ENCODE peak calls at places on chromosomes 5 and 9, in four cellular contexts. One of them, this sample, is unnamed.

GRCh38 chr9:133402689-133403088 is 15.1 kb downstream of the REXO4 start:
- DNase-seq in lung: no peak
- DNase-seq in tibial nerve: no peak
- DNase-seq in ovary: no peak
- DNase-seq in this sample: no peak

GRCh38 chr9:133835273-133835901 is 97.2 kb upstream of the SARDH start:
- DNase-seq in lung: no peak
- DNase-seq in tibial nerve: no peak
- DNase-seq in ovary: no peak
- DNase-seq in this sample: no peak

GRCh38 chr5:154487541-154487940 is 9.5 kb upstream of the HAND1 start:
- DNase-seq in lung: no peak
- DNase-seq in tibial nerve: no peak
- DNase-seq in ovary: no peak
- DNase-seq in this sample: no peak

GRCh38 chr5:167918492-167919267 is 372.8 kb upstream of the WWC1 start:
- DNase-seq in lung: no peak
- DNase-seq in tibial nerve: peak
- DNase-seq in ovary: no peak
- DNase-seq in this sample: no peak

GRCh38 chr9:95516736-95517558 is at the start of gene PTCH1:
- DNase-seq in lung: no peak
- DNase-seq in tibial nerve: no peak
- DNase-seq in ovary: peak
- DNase-seq in this sample: peak

GRCh38 chr9:121839726-121840500 is 188.5 kb downstream of the DAB2IP start:
- DNase-seq in lung: no peak
- DNase-seq in tibial nerve: no peak
- DNase-seq in ovary: no peak
- DNase-seq in this sample: no peak

GRCh38 chr5:139388198-139388821 is 1.4 kb downstream of the MZB1 start:
- DNase-seq in lung: no peak
- DNase-seq in tibial nerve: no peak
- DNase-seq in ovary: peak
- DNase-seq in this sample: no peak

GRCh38 chr5:111280282-111280901 is 56.2 kb downstream of the CAMK4 start:
- DNase-seq in lung: no peak
- DNase-seq in tibial nerve: no peak
- DNase-seq in ovary: no peak
- DNase-seq in this sample: no peak

GRCh38 chr9:129400001-129400970 is 220.6 kb downstream of the C9orf50 start:
- DNase-seq in lung: no peak
- DNase-seq in tibial nerve: no peak
- DNase-seq in ovary: peak
- DNase-seq in this sample: no peak

GRCh38 chr9:134011401-134011800 is 13.9 kb upstream of the BRD3OS start:
- DNase-seq in lung: no peak
- DNase-seq in tibial nerve: no peak
- DNase-seq in ovary: no peak
- DNase-seq in this sample: no peak

GRCh38 chr5:149337746-149338145 is 7.6 kb upstream of the GRPEL2 start:
- DNase-seq in lung: no peak
- DNase-seq in tibial nerve: no peak
- DNase-seq in ovary: no peak
- DNase-seq in this sample: no peak

GRCh38 chr5:32193591-32193990 is 19.5 kb upstream of the GOLPH3 start:
- DNase-seq in lung: peak
- DNase-seq in tibial nerve: peak
- DNase-seq in ovary: peak
- DNase-seq in this sample: peak

GRCh38 chr5:1805736-1806135 is 4.5 kb downstream of the NDUFS6 start:
- DNase-seq in lung: no peak
- DNase-seq in tibial nerve: no peak
- DNase-seq in ovary: no peak
- DNase-seq in this sample: no peak

GRCh38 chr9:70260606-70261005 is 1.8 kb downstream of the SMC5 start:
- DNase-seq in lung: no peak
- DNase-seq in tibial nerve: no peak
- DNase-seq in ovary: no peak
- DNase-seq in this sample: no peak
- H3K4me3 ChIP-seq in lung: no peak
- H3K4me3 ChIP-seq in tibial nerve: no peak
- H3K4me3 ChIP-seq in ovary: peak
- H3K4me3 ChIP-seq in this sample: peak

GRCh38 chr9:132354645-132355355 is at the start of gene SETX:
- DNase-seq in lung: peak
- DNase-seq in tibial nerve: peak
- DNase-seq in ovary: peak
- DNase-seq in this sample: peak
- TF ChIP-seq CTCF in lung: no peak
- TF ChIP-seq CTCF in tibial nerve: no peak
- TF ChIP-seq CTCF in ovary: no peak
- TF ChIP-seq CTCF in this sample: no peak

GRCh38 chr5:159071382-159071781 is 28.3 kb downstream of the EBF1 start:
- DNase-seq in lung: no peak
- DNase-seq in tibial nerve: no peak
- DNase-seq in ovary: no peak
- DNase-seq in this sample: no peak
- H3K4me3 ChIP-seq in lung: no peak
- H3K4me3 ChIP-seq in tibial nerve: no peak
- H3K4me3 ChIP-seq in ovary: no peak
- H3K4me3 ChIP-seq in this sample: no peak

DNA sequence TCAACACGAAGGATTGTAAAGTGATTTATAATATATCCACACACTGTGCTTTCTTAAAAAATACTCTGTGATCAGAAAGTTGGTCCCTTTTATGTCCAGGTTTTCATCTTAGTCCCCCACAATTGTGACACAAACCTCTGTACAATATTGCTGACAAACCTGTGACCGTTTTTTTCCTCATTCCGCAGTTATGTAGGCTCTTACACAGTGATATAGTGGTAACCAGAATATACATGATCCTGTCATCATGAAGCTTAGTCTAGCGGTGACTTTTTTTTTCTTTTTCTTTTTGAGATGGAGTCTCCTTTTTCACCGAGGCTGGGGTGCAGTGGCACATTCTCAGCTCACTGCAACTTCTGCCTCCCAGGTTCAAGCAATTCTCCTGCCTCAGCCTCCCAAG is 8.7 kb downstream of the ANP32B start:
- DNase-seq in lung: no peak
- DNase-seq in tibial nerve: no peak
- DNase-seq in ovary: no peak
- DNase-seq in this sample: no peak
- TF ChIP-seq CTCF in lung: no peak
- TF ChIP-seq CTCF in tibial nerve: no peak
- TF ChIP-seq CTCF in ovary: no peak
- TF ChIP-seq CTCF in this sample: no peak

DNA sequence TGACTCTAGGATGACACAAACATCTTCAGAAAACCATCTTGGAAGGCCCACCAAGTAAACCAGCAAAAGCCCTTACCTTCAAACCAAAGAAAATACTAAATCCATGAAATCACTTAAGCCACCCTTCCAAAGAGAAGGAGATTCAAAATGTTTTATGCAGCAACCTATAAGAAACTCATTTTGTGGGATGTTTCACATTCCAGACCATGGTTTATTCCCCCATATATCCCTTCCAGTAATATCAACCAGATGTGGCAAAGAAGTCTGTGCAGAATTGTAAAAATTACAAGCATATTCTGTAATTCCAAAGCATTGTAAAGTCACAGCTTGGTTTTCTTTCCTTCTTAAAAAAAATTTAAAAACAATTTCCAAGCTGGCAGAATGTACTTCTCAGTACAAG is 117.4 kb downstream of the SLIT3 start:
- DNase-seq in lung: no peak
- DNase-seq in tibial nerve: no peak
- DNase-seq in ovary: no peak
- DNase-seq in this sample: no peak
- H3K4me3 ChIP-seq in lung: no peak
- H3K4me3 ChIP-seq in tibial nerve: no peak
- H3K4me3 ChIP-seq in ovary: no peak
- H3K4me3 ChIP-seq in this sample: no peak

GRCh38 chr9:99511723-99512122 is 289.6 kb downstream of the SEC61B start:
- DNase-seq in lung: no peak
- DNase-seq in tibial nerve: no peak
- DNase-seq in ovary: no peak
- DNase-seq in this sample: no peak
- TF ChIP-seq CTCF in lung: no peak
- TF ChIP-seq CTCF in tibial nerve: no peak
- TF ChIP-seq CTCF in ovary: no peak
- TF ChIP-seq CTCF in this sample: no peak

GRCh38 chr5:136134653-136135052 is 2.0 kb downstream of the SMAD5 start:
- DNase-seq in lung: no peak
- DNase-seq in tibial nerve: no peak
- DNase-seq in ovary: no peak
- DNase-seq in this sample: no peak

GRCh38 chr5:136141561-136141960 is 8.9 kb downstream of the SMAD5 start:
- DNase-seq in lung: no peak
- DNase-seq in tibial nerve: no peak
- DNase-seq in ovary: no peak
- DNase-seq in this sample: no peak

GRCh38 chr5:136135536-136135935 is 2.9 kb downstream of the SMAD5 start:
- DNase-seq in lung: no peak
- DNase-seq in tibial nerve: no peak
- DNase-seq in ovary: no peak
- DNase-seq in this sample: no peak

GRCh38 chr5:136133416-136134383 is 1.1 kb downstream of the SMAD5 start:
- DNase-seq in lung: peak
- DNase-seq in tibial nerve: peak
- DNase-seq in ovary: peak
- DNase-seq in this sample: peak

DNA sequence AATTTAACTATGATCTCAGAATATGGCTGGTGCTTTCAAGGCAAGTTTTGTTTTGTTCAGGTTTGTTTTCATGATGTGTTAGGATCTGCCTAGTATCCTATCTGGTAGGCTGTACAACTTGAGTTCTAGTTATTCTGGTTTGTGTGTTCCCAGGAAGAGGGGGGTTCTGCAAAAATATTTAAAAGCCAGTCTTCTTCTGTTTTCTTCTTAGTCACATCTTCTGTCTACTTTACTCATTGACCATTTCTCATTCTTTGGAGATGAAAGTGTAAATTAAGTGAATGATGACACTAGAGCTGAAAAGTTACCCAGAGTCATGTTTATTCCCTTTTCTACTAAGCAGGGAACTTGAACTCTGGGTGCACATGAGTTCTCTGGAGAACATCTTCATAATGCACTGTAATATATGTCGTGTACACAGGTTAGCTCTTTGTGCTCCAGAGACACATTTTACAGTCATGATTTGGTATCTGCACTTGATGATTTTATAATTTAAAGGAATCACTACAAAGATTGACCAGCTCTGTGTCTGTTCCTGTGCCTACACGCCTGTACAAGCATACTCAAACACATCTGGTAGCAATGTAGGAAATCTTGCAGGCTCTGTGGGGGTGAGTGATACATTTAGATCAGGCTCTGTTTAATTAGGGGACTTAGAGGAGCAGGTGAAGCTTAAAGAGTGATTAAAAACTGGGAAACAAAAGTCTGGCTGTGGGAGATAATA is 5.0 kb downstream of the SMAD5 start:
- DNase-seq in lung: no peak
- DNase-seq in tibial nerve: no peak
- DNase-seq in ovary: no peak
- DNase-seq in this sample: no peak
- H3K4me3 ChIP-seq in lung: no peak
- H3K4me3 ChIP-seq in tibial nerve: no peak
- H3K4me3 ChIP-seq in ovary: no peak
- H3K4me3 ChIP-seq in this sample: no peak

DNA sequence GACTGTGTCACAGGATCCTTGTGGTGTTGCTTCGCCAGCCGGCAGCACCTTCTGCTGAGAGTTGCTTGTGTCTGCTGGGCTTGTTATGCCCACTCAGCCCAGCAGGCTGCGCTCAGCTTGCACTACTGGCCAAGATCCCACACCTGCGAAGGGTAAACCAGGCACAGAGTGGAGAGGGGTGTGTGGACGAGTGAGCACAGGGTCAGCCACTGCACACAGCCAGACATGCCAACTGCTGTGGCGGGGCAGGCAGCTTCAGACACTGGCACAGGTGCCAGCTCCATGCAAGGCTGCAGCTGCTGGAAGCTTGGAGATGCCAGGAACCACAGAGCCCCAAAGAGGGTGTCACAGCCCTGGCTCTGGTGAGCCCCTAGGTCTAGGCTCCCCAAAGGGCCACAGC is 273.6 kb downstream of the CETN3 start:
- DNase-seq in lung: no peak
- DNase-seq in tibial nerve: no peak
- DNase-seq in ovary: no peak
- DNase-seq in this sample: no peak
- TF ChIP-seq CTCF in lung: no peak
- TF ChIP-seq CTCF in tibial nerve: no peak
- TF ChIP-seq CTCF in ovary: no peak
- TF ChIP-seq CTCF in this sample: peak

This sample was measured in fibroblast of pulmonary artery.